ENCODE peak calls at places on chromosome 6, in seven cellular contexts. One of them, this sample, is unnamed.

GRCh38 chr6:68468244-68468884 is 166.7 kb upstream of the ADGRB3 start:
- DNase-seq in heart left ventricle: no peak
- DNase-seq in MM.1S: no peak
- DNase-seq in SJSA1: no peak
- DNase-seq in naive thymus-derived CD4-positive, alpha-beta T cell: no peak
- DNase-seq in CD8-positive, alpha-beta T cell: no peak
- DNase-seq in CD4-positive, CD25-positive, alpha-beta regulatory T cell: no peak
- DNase-seq in this sample: no peak

GRCh38 chr6:32975886-32976285 is 7.5 kb downstream of the BRD2 start:
- DNase-seq in heart left ventricle: no peak
- DNase-seq in CD4-positive, CD25-positive, alpha-beta regulatory T cell: no peak
- DNase-seq in naive thymus-derived CD4-positive, alpha-beta T cell: no peak
- DNase-seq in SJSA1: no peak
- DNase-seq in MM.1S: no peak
- DNase-seq in CD8-positive, alpha-beta T cell: no peak
- DNase-seq in this sample: no peak

GRCh38 chr6:2940010-2940850 is 31.1 kb downstream of the SERPINB6 start:
- DNase-seq in CD8-positive, alpha-beta T cell: peak; percentile 74
- DNase-seq in SJSA1: no peak
- DNase-seq in MM.1S: peak; percentile 91
- DNase-seq in heart left ventricle: no peak
- DNase-seq in CD4-positive, CD25-positive, alpha-beta regulatory T cell: peak; percentile 80
- DNase-seq in naive thymus-derived CD4-positive, alpha-beta T cell: peak; percentile 82
- DNase-seq in this sample: peak; percentile 69

GRCh38 chr6:124962617-124963415 is 579 bp downstream of the RNF217 start:
- DNase-seq in heart left ventricle: peak; percentile 46
- DNase-seq in CD8-positive, alpha-beta T cell: no peak
- DNase-seq in SJSA1: peak; percentile 70
- DNase-seq in MM.1S: no peak
- DNase-seq in naive thymus-derived CD4-positive, alpha-beta T cell: no peak
- DNase-seq in CD4-positive, CD25-positive, alpha-beta regulatory T cell: no peak
- DNase-seq in this sample: no peak

GRCh38 chr6:134816300-134816699 is 133.6 kb downstream of the ALDH8A1 start:
- DNase-seq in SJSA1: no peak
- DNase-seq in heart left ventricle: no peak
- DNase-seq in naive thymus-derived CD4-positive, alpha-beta T cell: no peak
- DNase-seq in CD4-positive, CD25-positive, alpha-beta regulatory T cell: no peak
- DNase-seq in MM.1S: no peak
- DNase-seq in CD8-positive, alpha-beta T cell: no peak
- DNase-seq in this sample: no peak

GRCh38 chr6:2764610-2765165 is 505 bp upstream of the WRNIP1 start:
- DNase-seq in CD8-positive, alpha-beta T cell: no peak
- DNase-seq in SJSA1: no peak
- DNase-seq in naive thymus-derived CD4-positive, alpha-beta T cell: peak; percentile 76
- DNase-seq in heart left ventricle: peak; percentile 38
- DNase-seq in CD4-positive, CD25-positive, alpha-beta regulatory T cell: peak; percentile 74
- DNase-seq in MM.1S: peak; percentile 61
- DNase-seq in this sample: peak; percentile 59

GRCh38 chr6:52389626-52390360 is 27.8 kb downstream of the PAQR8 start:
- DNase-seq in CD4-positive, CD25-positive, alpha-beta regulatory T cell: peak; percentile 55
- DNase-seq in SJSA1: no peak
- DNase-seq in naive thymus-derived CD4-positive, alpha-beta T cell: peak; percentile 62
- DNase-seq in CD8-positive, alpha-beta T cell: peak; percentile 72
- DNase-seq in MM.1S: peak; percentile 49
- DNase-seq in heart left ventricle: peak; percentile 36
- DNase-seq in this sample: peak; percentile 72

GRCh38 chr6:3869284-3869631 is 20.1 kb downstream of the FAM50B start:
- DNase-seq in CD8-positive, alpha-beta T cell: peak; percentile 29
- DNase-seq in CD4-positive, CD25-positive, alpha-beta regulatory T cell: no peak
- DNase-seq in naive thymus-derived CD4-positive, alpha-beta T cell: no peak
- DNase-seq in heart left ventricle: no peak
- DNase-seq in SJSA1: no peak
- DNase-seq in MM.1S: no peak
- DNase-seq in this sample: no peak

GRCh38 chr6:106182455-106182854 is 96.3 kb downstream of the PRDM1 start:
- DNase-seq in heart left ventricle: no peak
- DNase-seq in naive thymus-derived CD4-positive, alpha-beta T cell: no peak
- DNase-seq in CD8-positive, alpha-beta T cell: no peak
- DNase-seq in SJSA1: no peak
- DNase-seq in CD4-positive, CD25-positive, alpha-beta regulatory T cell: no peak
- DNase-seq in MM.1S: no peak
- DNase-seq in this sample: no peak

GRCh38 chr6:114000066-114000465 is 29.1 kb upstream of the HDAC2 start:
- DNase-seq in CD4-positive, CD25-positive, alpha-beta regulatory T cell: no peak
- DNase-seq in naive thymus-derived CD4-positive, alpha-beta T cell: no peak
- DNase-seq in MM.1S: no peak
- DNase-seq in heart left ventricle: no peak
- DNase-seq in CD8-positive, alpha-beta T cell: no peak
- DNase-seq in SJSA1: peak; percentile 70
- DNase-seq in this sample: no peak

GRCh38 chr6:41071501-41071922 is 644 bp downstream of the OARD1 start:
- DNase-seq in MM.1S: peak; percentile 72
- DNase-seq in heart left ventricle: no peak
- DNase-seq in naive thymus-derived CD4-positive, alpha-beta T cell: no peak
- DNase-seq in SJSA1: no peak
- DNase-seq in CD4-positive, CD25-positive, alpha-beta regulatory T cell: no peak
- DNase-seq in CD8-positive, alpha-beta T cell: no peak
- DNase-seq in this sample: no peak

GRCh38 chr6:28558629-28559028 is 32.9 kb downstream of the GPX5 start:
- DNase-seq in MM.1S: no peak
- DNase-seq in heart left ventricle: no peak
- DNase-seq in SJSA1: no peak
- DNase-seq in CD8-positive, alpha-beta T cell: no peak
- DNase-seq in CD4-positive, CD25-positive, alpha-beta regulatory T cell: no peak
- DNase-seq in naive thymus-derived CD4-positive, alpha-beta T cell: no peak
- DNase-seq in this sample: no peak

GRCh38 chr6:110476046-110476849 is at the start of gene SLC22A16:
- DNase-seq in MM.1S: no peak
- DNase-seq in heart left ventricle: no peak
- DNase-seq in CD8-positive, alpha-beta T cell: no peak
- DNase-seq in SJSA1: no peak
- DNase-seq in CD4-positive, CD25-positive, alpha-beta regulatory T cell: no peak
- DNase-seq in naive thymus-derived CD4-positive, alpha-beta T cell: no peak
- DNase-seq in this sample: no peak

GRCh38 chr6:163183791-163184190 is 230.7 kb upstream of the QKI start:
- DNase-seq in CD8-positive, alpha-beta T cell: no peak
- DNase-seq in MM.1S: no peak
- DNase-seq in SJSA1: no peak
- DNase-seq in heart left ventricle: no peak
- DNase-seq in CD4-positive, CD25-positive, alpha-beta regulatory T cell: no peak
- DNase-seq in naive thymus-derived CD4-positive, alpha-beta T cell: no peak
- DNase-seq in this sample: no peak

GRCh38 chr6:149934249-149935156 is 7.3 kb upstream of the ULBP2 start:
- DNase-seq in CD8-positive, alpha-beta T cell: peak; percentile 77
- DNase-seq in naive thymus-derived CD4-positive, alpha-beta T cell: peak; percentile 74
- DNase-seq in heart left ventricle: peak; percentile 34
- DNase-seq in MM.1S: peak; percentile 48
- DNase-seq in SJSA1: peak; percentile 59
- DNase-seq in CD4-positive, CD25-positive, alpha-beta regulatory T cell: peak; percentile 71
- DNase-seq in this sample: peak; percentile 62

GRCh38 chr6:116840091-116840490 is 11.2 kb upstream of the GPRC6A start:
- DNase-seq in heart left ventricle: no peak
- DNase-seq in naive thymus-derived CD4-positive, alpha-beta T cell: no peak
- DNase-seq in CD4-positive, CD25-positive, alpha-beta regulatory T cell: no peak
- DNase-seq in SJSA1: no peak
- DNase-seq in CD8-positive, alpha-beta T cell: no peak
- DNase-seq in MM.1S: no peak
- DNase-seq in this sample: no peak

GRCh38 chr6:3350252-3350826 is 91.6 kb downstream of the PSMG4 start:
- DNase-seq in naive thymus-derived CD4-positive, alpha-beta T cell: no peak
- DNase-seq in SJSA1: no peak
- DNase-seq in CD8-positive, alpha-beta T cell: no peak
- DNase-seq in MM.1S: no peak
- DNase-seq in CD4-positive, CD25-positive, alpha-beta regulatory T cell: no peak
- DNase-seq in heart left ventricle: no peak
- DNase-seq in this sample: no peak

GRCh38 chr6:44735631-44735963 is 348.1 kb downstream of the CDC5L start:
- DNase-seq in SJSA1: peak; percentile 25
- DNase-seq in heart left ventricle: no peak
- DNase-seq in CD4-positive, CD25-positive, alpha-beta regulatory T cell: no peak
- DNase-seq in naive thymus-derived CD4-positive, alpha-beta T cell: no peak
- DNase-seq in MM.1S: no peak
- DNase-seq in CD8-positive, alpha-beta T cell: no peak
- DNase-seq in this sample: no peak

GRCh38 chr6:71254323-71254722 is 34.3 kb upstream of the OGFRL1 start:
- DNase-seq in heart left ventricle: peak; percentile 39
- DNase-seq in MM.1S: no peak
- DNase-seq in naive thymus-derived CD4-positive, alpha-beta T cell: no peak
- DNase-seq in CD4-positive, CD25-positive, alpha-beta regulatory T cell: no peak
- DNase-seq in CD8-positive, alpha-beta T cell: no peak
- DNase-seq in SJSA1: no peak
- DNase-seq in this sample: no peak

DNA sequence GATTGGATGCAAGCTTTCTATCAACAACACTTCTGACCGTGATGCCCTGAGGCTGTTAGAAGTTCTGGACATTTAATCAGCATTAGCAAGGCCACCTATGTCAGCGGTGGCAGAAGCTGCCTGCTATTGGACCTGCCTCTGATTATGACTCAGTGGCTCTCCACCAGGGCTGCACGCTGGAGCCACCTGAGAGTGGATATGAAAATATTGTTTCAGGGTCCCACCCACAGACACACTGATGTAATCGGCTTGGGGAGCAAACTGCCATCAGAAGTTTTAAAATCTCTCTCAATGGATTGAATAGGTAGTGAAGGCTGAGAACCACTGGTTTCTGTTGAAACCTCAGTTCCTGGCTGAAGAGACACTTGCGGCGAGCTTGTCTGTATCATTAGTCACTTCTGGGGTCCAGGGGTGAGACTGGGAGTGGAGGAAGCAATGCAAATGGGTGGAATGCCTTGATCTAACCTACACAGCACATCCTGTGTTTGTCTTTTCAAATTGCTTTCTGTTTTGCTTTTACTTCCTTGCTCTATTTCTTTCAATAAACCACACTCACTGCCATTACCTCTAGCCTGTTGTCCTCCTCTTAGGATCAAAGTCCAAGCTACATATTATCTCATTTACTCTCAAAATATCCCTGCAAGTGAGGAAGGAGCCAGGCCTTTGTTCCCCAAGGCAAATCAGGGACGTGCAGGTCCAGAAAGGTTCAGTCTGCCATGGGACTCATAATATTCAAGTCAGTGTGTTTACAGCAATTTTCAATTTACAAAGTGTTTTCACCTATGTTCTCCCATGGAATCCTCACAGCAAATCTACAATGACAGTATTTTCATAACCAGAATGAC is 4.2 kb downstream of the CLIC5 start:
- DNase-seq in MM.1S: peak; percentile 83
- DNase-seq in SJSA1: peak; percentile 67
- DNase-seq in naive thymus-derived CD4-positive, alpha-beta T cell: peak; percentile 58
- DNase-seq in CD8-positive, alpha-beta T cell: peak; percentile 75
- DNase-seq in CD4-positive, CD25-positive, alpha-beta regulatory T cell: peak; percentile 57
- DNase-seq in heart left ventricle: no peak
- DNase-seq in this sample: peak; percentile 44
- H3K27ac ChIP-seq in MM.1S: peak overlapping the region; percentile 61
- H3K27ac ChIP-seq in SJSA1: peak overlapping the region; percentile 10
- H3K27ac ChIP-seq in naive thymus-derived CD4-positive, alpha-beta T cell: peak overlapping the region; percentile 64
- H3K27ac ChIP-seq in CD8-positive, alpha-beta T cell: peak overlapping the region; percentile 29
- H3K27ac ChIP-seq in CD4-positive, CD25-positive, alpha-beta regulatory T cell: peak overlapping the region; percentile 71
- H3K27ac ChIP-seq in heart left ventricle: peak overlapping the region; percentile 94
- H3K27ac ChIP-seq in this sample: peak overlapping the region; percentile 73

DNA sequence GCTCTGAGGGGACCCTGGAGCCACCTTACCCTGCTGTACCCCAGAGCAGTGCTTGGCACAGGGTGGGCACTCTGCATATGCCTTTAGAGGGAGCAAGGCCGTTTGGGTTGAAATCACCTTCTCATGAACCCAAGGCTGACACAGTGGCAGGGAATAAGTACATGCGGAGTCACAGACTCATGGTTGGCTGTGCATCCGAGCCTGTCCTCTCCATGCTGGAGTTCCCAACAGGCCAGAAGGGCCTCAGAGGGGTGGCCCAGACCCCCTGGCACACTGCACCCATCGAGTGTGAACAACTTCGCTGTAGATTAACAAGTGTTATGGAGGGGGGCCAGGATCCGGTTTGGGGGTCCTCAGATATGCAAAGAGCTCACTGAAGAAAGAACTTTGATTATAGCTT is 21.0 kb upstream of the IRF4 start:
- DNase-seq in CD4-positive, CD25-positive, alpha-beta regulatory T cell: no peak
- DNase-seq in heart left ventricle: no peak
- DNase-seq in CD8-positive, alpha-beta T cell: no peak
- DNase-seq in MM.1S: no peak
- DNase-seq in naive thymus-derived CD4-positive, alpha-beta T cell: no peak
- DNase-seq in SJSA1: no peak
- DNase-seq in this sample: no peak
- H3K9me3 ChIP-seq in CD4-positive, CD25-positive, alpha-beta regulatory T cell: no peaks in the 10 kb centered on the region
- H3K9me3 ChIP-seq in heart left ventricle: no peaks in the 10 kb centered on the region
- H3K9me3 ChIP-seq in CD8-positive, alpha-beta T cell: no peaks in the 10 kb centered on the region
- H3K9me3 ChIP-seq in MM.1S: no peaks in the 10 kb centered on the region
- H3K9me3 ChIP-seq in naive thymus-derived CD4-positive, alpha-beta T cell: no peaks in the 10 kb centered on the region
- H3K9me3 ChIP-seq in SJSA1: peaks cover 5% of the 10 kb centered on the region
- H3K9me3 ChIP-seq in this sample: no peaks in the 10 kb centered on the region

GRCh38 chr6:135867332-135867731 is 15.8 kb downstream of the PDE7B start:
- DNase-seq in heart left ventricle: no peak
- DNase-seq in CD4-positive, CD25-positive, alpha-beta regulatory T cell: no peak
- DNase-seq in naive thymus-derived CD4-positive, alpha-beta T cell: no peak
- DNase-seq in MM.1S: no peak
- DNase-seq in SJSA1: no peak
- DNase-seq in CD8-positive, alpha-beta T cell: no peak
- DNase-seq in this sample: no peak
- H3K27ac ChIP-seq in heart left ventricle: no peak overlapping the region
- H3K27ac ChIP-seq in CD4-positive, CD25-positive, alpha-beta regulatory T cell: no peak overlapping the region
- H3K27ac ChIP-seq in naive thymus-derived CD4-positive, alpha-beta T cell: no peak overlapping the region
- H3K27ac ChIP-seq in MM.1S: no peak overlapping the region
- H3K27ac ChIP-seq in SJSA1: no peak overlapping the region
- H3K27ac ChIP-seq in CD8-positive, alpha-beta T cell: no peak overlapping the region
- H3K27ac ChIP-seq in this sample: no peak overlapping the region

GRCh38 chr6:167691566-167692312 is 135.0 kb upstream of the AFDN start:
- DNase-seq in SJSA1: no peak
- DNase-seq in CD4-positive, CD25-positive, alpha-beta regulatory T cell: no peak
- DNase-seq in MM.1S: no peak
- DNase-seq in CD8-positive, alpha-beta T cell: no peak
- DNase-seq in naive thymus-derived CD4-positive, alpha-beta T cell: no peak
- DNase-seq in heart left ventricle: no peak
- DNase-seq in this sample: no peak

GRCh38 chr6:167689751-167690150 is 137.0 kb upstream of the AFDN start:
- DNase-seq in MM.1S: no peak
- DNase-seq in CD8-positive, alpha-beta T cell: no peak
- DNase-seq in SJSA1: no peak
- DNase-seq in naive thymus-derived CD4-positive, alpha-beta T cell: no peak
- DNase-seq in CD4-positive, CD25-positive, alpha-beta regulatory T cell: no peak
- DNase-seq in heart left ventricle: no peak
- DNase-seq in this sample: no peak

GRCh38 chr6:167688123-167688522 is 138.6 kb upstream of the AFDN start:
- DNase-seq in heart left ventricle: no peak
- DNase-seq in naive thymus-derived CD4-positive, alpha-beta T cell: no peak
- DNase-seq in SJSA1: no peak
- DNase-seq in CD4-positive, CD25-positive, alpha-beta regulatory T cell: no peak
- DNase-seq in CD8-positive, alpha-beta T cell: no peak
- DNase-seq in MM.1S: no peak
- DNase-seq in this sample: no peak

GRCh38 chr6:167687035-167687720 is 139.5 kb upstream of the AFDN start:
- DNase-seq in CD4-positive, CD25-positive, alpha-beta regulatory T cell: no peak
- DNase-seq in SJSA1: no peak
- DNase-seq in naive thymus-derived CD4-positive, alpha-beta T cell: no peak
- DNase-seq in CD8-positive, alpha-beta T cell: no peak
- DNase-seq in heart left ventricle: no peak
- DNase-seq in MM.1S: no peak
- DNase-seq in this sample: no peak

DNA sequence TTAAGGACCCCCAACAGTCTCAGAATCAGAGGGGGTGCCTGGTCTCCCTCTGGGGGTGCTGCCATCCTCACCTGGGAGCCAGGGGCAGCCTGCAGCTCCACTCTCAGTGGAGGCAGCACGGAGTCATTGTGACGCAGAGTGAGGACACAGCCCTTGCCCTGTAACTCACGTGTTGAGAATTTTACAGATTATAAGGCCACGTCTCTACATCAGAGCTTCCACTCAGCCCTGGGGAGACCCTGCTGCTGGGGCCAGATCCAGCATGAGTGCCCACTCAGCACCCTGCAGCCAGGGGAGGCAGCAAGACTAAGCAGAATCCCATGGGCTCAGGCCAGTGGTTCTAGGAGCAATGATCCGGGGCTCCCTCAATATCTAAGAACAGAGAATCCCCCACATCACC is 137.4 kb upstream of the AFDN start:
- DNase-seq in CD4-positive, CD25-positive, alpha-beta regulatory T cell: no peak
- DNase-seq in SJSA1: no peak
- DNase-seq in heart left ventricle: no peak
- DNase-seq in naive thymus-derived CD4-positive, alpha-beta T cell: no peak
- DNase-seq in MM.1S: no peak
- DNase-seq in CD8-positive, alpha-beta T cell: no peak
- DNase-seq in this sample: no peak
- H3K9me3 ChIP-seq in CD4-positive, CD25-positive, alpha-beta regulatory T cell: no peaks in the 10 kb centered on the region
- H3K9me3 ChIP-seq in SJSA1: no peaks in the 10 kb centered on the region
- H3K9me3 ChIP-seq in heart left ventricle: no peaks in the 10 kb centered on the region
- H3K9me3 ChIP-seq in naive thymus-derived CD4-positive, alpha-beta T cell: no peaks in the 10 kb centered on the region
- H3K9me3 ChIP-seq in MM.1S: no peaks in the 10 kb centered on the region
- H3K9me3 ChIP-seq in CD8-positive, alpha-beta T cell: no peaks in the 10 kb centered on the region
- H3K9me3 ChIP-seq in this sample: no peaks in the 10 kb centered on the region

This sample was measured in effector memory CD4-positive, alpha-beta T cell.